ENCODE peak calls at places on chromosomes 6 and 20, in seven cellular contexts. One of them, this sample, is unnamed.

GRCh38 chr20:13009682-13010406 is 1.1 kb downstream of the SPTLC3 start:
- DNase-seq in epithelial cell of esophagus: peak
- DNase-seq in cardiac muscle cell: no peak
- DNase-seq in GM23338: no peak
- DNase-seq in Peyer's patch: no peak
- DNase-seq in esophagus squamous epithelium: no peak
- DNase-seq in upper lobe of left lung: peak
- DNase-seq in this sample: peak

GRCh38 chr6:112015725-112016124 is 38.2 kb upstream of the CCN6 start:
- DNase-seq in epithelial cell of esophagus: peak
- DNase-seq in cardiac muscle cell: no peak
- DNase-seq in GM23338: no peak
- DNase-seq in Peyer's patch: no peak
- DNase-seq in esophagus squamous epithelium: no peak
- DNase-seq in upper lobe of left lung: no peak
- DNase-seq in this sample: no peak

GRCh38 chr6:19492631-19493030 is 344.5 kb upstream of the ID4 start:
- DNase-seq in epithelial cell of esophagus: no peak
- DNase-seq in cardiac muscle cell: no peak
- DNase-seq in GM23338: no peak
- DNase-seq in Peyer's patch: no peak
- DNase-seq in esophagus squamous epithelium: no peak
- DNase-seq in upper lobe of left lung: no peak
- DNase-seq in this sample: no peak

GRCh38 chr20:45098096-45098773 is 2.7 kb downstream of the KCNS1 start:
- DNase-seq in epithelial cell of esophagus: peak
- DNase-seq in cardiac muscle cell: peak
- DNase-seq in GM23338: peak
- DNase-seq in Peyer's patch: no peak
- DNase-seq in esophagus squamous epithelium: no peak
- DNase-seq in upper lobe of left lung: no peak
- DNase-seq in this sample: no peak

GRCh38 chr20:44084439-44084838 is 102.5 kb downstream of the JPH2 start:
- DNase-seq in epithelial cell of esophagus: no peak
- DNase-seq in cardiac muscle cell: no peak
- DNase-seq in GM23338: no peak
- DNase-seq in Peyer's patch: no peak
- DNase-seq in esophagus squamous epithelium: no peak
- DNase-seq in upper lobe of left lung: no peak
- DNase-seq in this sample: no peak

GRCh38 chr6:53718597-53719460 is 53.3 kb upstream of the KLHL31 start:
- DNase-seq in epithelial cell of esophagus: peak
- DNase-seq in cardiac muscle cell: peak
- DNase-seq in GM23338: peak
- DNase-seq in Peyer's patch: no peak
- DNase-seq in esophagus squamous epithelium: no peak
- DNase-seq in upper lobe of left lung: peak
- DNase-seq in this sample: peak

GRCh38 chr6:19024737-19025136 is 637.6 kb downstream of the RNF144B start:
- DNase-seq in epithelial cell of esophagus: peak
- DNase-seq in cardiac muscle cell: peak
- DNase-seq in GM23338: peak
- DNase-seq in Peyer's patch: no peak
- DNase-seq in esophagus squamous epithelium: no peak
- DNase-seq in upper lobe of left lung: peak
- DNase-seq in this sample: peak

GRCh38 chr6:1624848-1625341 is 15.2 kb downstream of the FOXC1 start:
- DNase-seq in epithelial cell of esophagus: peak
- DNase-seq in cardiac muscle cell: peak
- DNase-seq in GM23338: peak
- DNase-seq in Peyer's patch: peak
- DNase-seq in esophagus squamous epithelium: no peak
- DNase-seq in upper lobe of left lung: no peak
- DNase-seq in this sample: peak

GRCh38 chr6:82570083-82570482 is 206.5 kb downstream of the TPBG start:
- DNase-seq in epithelial cell of esophagus: no peak
- DNase-seq in cardiac muscle cell: no peak
- DNase-seq in GM23338: no peak
- DNase-seq in Peyer's patch: no peak
- DNase-seq in esophagus squamous epithelium: no peak
- DNase-seq in upper lobe of left lung: no peak
- DNase-seq in this sample: no peak

GRCh38 chr6:13472099-13472498 is 15.3 kb downstream of the GFOD1 start:
- DNase-seq in epithelial cell of esophagus: no peak
- DNase-seq in cardiac muscle cell: no peak
- DNase-seq in GM23338: no peak
- DNase-seq in Peyer's patch: no peak
- DNase-seq in esophagus squamous epithelium: no peak
- DNase-seq in upper lobe of left lung: no peak
- DNase-seq in this sample: no peak

GRCh38 chr6:106512958-106513480 is 116.3 kb downstream of the RTN4IP1 start:
- DNase-seq in epithelial cell of esophagus: no peak
- DNase-seq in cardiac muscle cell: no peak
- DNase-seq in GM23338: no peak
- DNase-seq in Peyer's patch: no peak
- DNase-seq in esophagus squamous epithelium: no peak
- DNase-seq in upper lobe of left lung: no peak
- DNase-seq in this sample: no peak

GRCh38 chr6:53318429-53318828 is 30.3 kb downstream of the ELOVL5 start:
- DNase-seq in epithelial cell of esophagus: no peak
- DNase-seq in cardiac muscle cell: no peak
- DNase-seq in GM23338: no peak
- DNase-seq in Peyer's patch: no peak
- DNase-seq in esophagus squamous epithelium: no peak
- DNase-seq in upper lobe of left lung: no peak
- DNase-seq in this sample: no peak

GRCh38 chr6:53614676-53615075 is 50.9 kb downstream of the KLHL31 start:
- DNase-seq in epithelial cell of esophagus: no peak
- DNase-seq in cardiac muscle cell: no peak
- DNase-seq in GM23338: no peak
- DNase-seq in Peyer's patch: no peak
- DNase-seq in esophagus squamous epithelium: no peak
- DNase-seq in upper lobe of left lung: peak
- DNase-seq in this sample: no peak

GRCh38 chr6:1404066-1404712 is 14.8 kb downstream of the FOXF2 start:
- DNase-seq in epithelial cell of esophagus: no peak
- DNase-seq in cardiac muscle cell: no peak
- DNase-seq in GM23338: no peak
- DNase-seq in Peyer's patch: no peak
- DNase-seq in esophagus squamous epithelium: no peak
- DNase-seq in upper lobe of left lung: peak
- DNase-seq in this sample: peak

GRCh38 chr6:4885534-4885933 is 109.3 kb downstream of the CDYL start:
- DNase-seq in epithelial cell of esophagus: no peak
- DNase-seq in cardiac muscle cell: no peak
- DNase-seq in GM23338: no peak
- DNase-seq in Peyer's patch: no peak
- DNase-seq in esophagus squamous epithelium: no peak
- DNase-seq in upper lobe of left lung: no peak
- DNase-seq in this sample: no peak

GRCh38 chr6:56347526-56347925 is 100.1 kb upstream of the COL21A1 start:
- DNase-seq in epithelial cell of esophagus: peak
- DNase-seq in cardiac muscle cell: no peak
- DNase-seq in GM23338: no peak
- DNase-seq in Peyer's patch: no peak
- DNase-seq in esophagus squamous epithelium: no peak
- DNase-seq in upper lobe of left lung: no peak
- DNase-seq in this sample: peak

GRCh38 chr6:110033101-110033500 is 55.0 kb downstream of the GPR6 start:
- DNase-seq in epithelial cell of esophagus: no peak
- DNase-seq in cardiac muscle cell: no peak
- DNase-seq in GM23338: no peak
- DNase-seq in Peyer's patch: no peak
- DNase-seq in esophagus squamous epithelium: no peak
- DNase-seq in upper lobe of left lung: no peak
- DNase-seq in this sample: no peak

GRCh38 chr6:165678429-165678828 is 15.4 kb upstream of the PDE10A start:
- DNase-seq in epithelial cell of esophagus: no peak
- DNase-seq in cardiac muscle cell: no peak
- DNase-seq in GM23338: no peak
- DNase-seq in Peyer's patch: no peak
- DNase-seq in esophagus squamous epithelium: no peak
- DNase-seq in upper lobe of left lung: no peak
- DNase-seq in this sample: no peak

GRCh38 chr6:27631614-27631925 is 158.7 kb upstream of the ZNF184 start:
- DNase-seq in epithelial cell of esophagus: no peak
- DNase-seq in cardiac muscle cell: no peak
- DNase-seq in GM23338: no peak
- DNase-seq in Peyer's patch: no peak
- DNase-seq in esophagus squamous epithelium: no peak
- DNase-seq in upper lobe of left lung: no peak
- DNase-seq in this sample: peak

GRCh38 chr6:135534773-135535380 is 37.3 kb upstream of the AHI1 start:
- DNase-seq in epithelial cell of esophagus: no peak
- DNase-seq in cardiac muscle cell: no peak
- DNase-seq in GM23338: no peak
- DNase-seq in Peyer's patch: no peak
- DNase-seq in esophagus squamous epithelium: no peak
- DNase-seq in upper lobe of left lung: no peak
- DNase-seq in this sample: no peak

GRCh38 chr6:106446983-106447382 is 86.5 kb downstream of the CRYBG1 start:
- DNase-seq in epithelial cell of esophagus: no peak
- DNase-seq in cardiac muscle cell: no peak
- DNase-seq in GM23338: no peak
- DNase-seq in Peyer's patch: no peak
- DNase-seq in esophagus squamous epithelium: no peak
- DNase-seq in upper lobe of left lung: no peak
- DNase-seq in this sample: no peak

GRCh38 chr6:15395087-15395486 is 149.2 kb downstream of the JARID2 start:
- DNase-seq in epithelial cell of esophagus: no peak
- DNase-seq in cardiac muscle cell: no peak
- DNase-seq in GM23338: no peak
- DNase-seq in Peyer's patch: no peak
- DNase-seq in esophagus squamous epithelium: no peak
- DNase-seq in upper lobe of left lung: no peak
- DNase-seq in this sample: no peak

GRCh38 chr6:69138173-69138572 is 503.1 kb downstream of the ADGRB3 start:
- DNase-seq in epithelial cell of esophagus: no peak
- DNase-seq in cardiac muscle cell: no peak
- DNase-seq in GM23338: no peak
- DNase-seq in Peyer's patch: no peak
- DNase-seq in esophagus squamous epithelium: no peak
- DNase-seq in upper lobe of left lung: no peak
- DNase-seq in this sample: no peak

GRCh38 chr6:44073612-44074382 is 53.5 kb downstream of the MRPL14 start:
- DNase-seq in epithelial cell of esophagus: no peak
- DNase-seq in cardiac muscle cell: no peak
- DNase-seq in GM23338: peak
- DNase-seq in Peyer's patch: no peak
- DNase-seq in esophagus squamous epithelium: no peak
- DNase-seq in upper lobe of left lung: no peak
- DNase-seq in this sample: no peak

GRCh38 chr6:148538251-148539190 is 195.9 kb downstream of the SASH1 start:
- DNase-seq in epithelial cell of esophagus: no peak
- DNase-seq in cardiac muscle cell: no peak
- DNase-seq in GM23338: no peak
- DNase-seq in Peyer's patch: no peak
- DNase-seq in esophagus squamous epithelium: no peak
- DNase-seq in upper lobe of left lung: no peak
- DNase-seq in this sample: peak

GRCh38 chr6:11497881-11498280 is 39.7 kb upstream of the TMEM170B start:
- DNase-seq in epithelial cell of esophagus: peak
- DNase-seq in cardiac muscle cell: no peak
- DNase-seq in GM23338: no peak
- DNase-seq in Peyer's patch: no peak
- DNase-seq in esophagus squamous epithelium: no peak
- DNase-seq in upper lobe of left lung: no peak
- DNase-seq in this sample: no peak

GRCh38 chr20:51121901-51122412 is 99.0 kb upstream of the KCNG1 start:
- DNase-seq in epithelial cell of esophagus: peak
- DNase-seq in cardiac muscle cell: no peak
- DNase-seq in GM23338: no peak
- DNase-seq in Peyer's patch: no peak
- DNase-seq in esophagus squamous epithelium: no peak
- DNase-seq in upper lobe of left lung: no peak
- DNase-seq in this sample: peak

DNA sequence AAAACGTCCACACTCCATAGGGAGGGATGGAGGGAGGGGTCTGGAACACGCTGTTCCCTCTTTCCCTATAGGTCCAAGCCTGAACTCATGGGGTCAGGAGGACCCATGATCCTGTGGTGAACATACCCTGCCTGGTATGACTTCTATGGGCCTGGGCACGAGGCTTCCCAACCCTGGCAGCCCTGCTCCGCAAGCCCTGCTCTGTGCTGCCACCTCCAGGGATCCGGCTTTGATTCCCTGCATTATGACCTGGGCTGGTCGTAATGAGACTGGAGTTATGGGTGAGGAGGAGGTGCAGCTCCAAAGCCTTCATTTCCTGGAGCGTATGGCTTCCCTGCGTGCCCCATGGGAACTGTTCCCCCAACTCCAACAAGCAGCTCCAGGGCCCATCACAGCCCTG is 54.9 kb downstream of the CDH22 start:
- DNase-seq in epithelial cell of esophagus: peak
- DNase-seq in cardiac muscle cell: no peak
- DNase-seq in GM23338: peak
- DNase-seq in Peyer's patch: peak
- DNase-seq in esophagus squamous epithelium: no peak
- DNase-seq in upper lobe of left lung: no peak
- DNase-seq in this sample: no peak
- TF ChIP-seq CTCF in epithelial cell of esophagus: peak
- TF ChIP-seq CTCF in cardiac muscle cell: peak
- TF ChIP-seq CTCF in GM23338: peak
- TF ChIP-seq CTCF in Peyer's patch: no peak
- TF ChIP-seq CTCF in esophagus squamous epithelium: no peak
- TF ChIP-seq CTCF in upper lobe of left lung: no peak
- TF ChIP-seq CTCF in this sample: peak

GRCh38 chr20:35563834-35564233 is 22.0 kb downstream of the ERGIC3 start:
- DNase-seq in epithelial cell of esophagus: no peak
- DNase-seq in cardiac muscle cell: no peak
- DNase-seq in GM23338: no peak
- DNase-seq in Peyer's patch: no peak
- DNase-seq in esophagus squamous epithelium: no peak
- DNase-seq in upper lobe of left lung: no peak
- DNase-seq in this sample: no peak
- TF ChIP-seq CTCF in epithelial cell of esophagus: no peak
- TF ChIP-seq CTCF in cardiac muscle cell: no peak
- TF ChIP-seq CTCF in GM23338: no peak
- TF ChIP-seq CTCF in Peyer's patch: no peak
- TF ChIP-seq CTCF in esophagus squamous epithelium: no peak
- TF ChIP-seq CTCF in upper lobe of left lung: no peak
- TF ChIP-seq CTCF in this sample: no peak

DNA sequence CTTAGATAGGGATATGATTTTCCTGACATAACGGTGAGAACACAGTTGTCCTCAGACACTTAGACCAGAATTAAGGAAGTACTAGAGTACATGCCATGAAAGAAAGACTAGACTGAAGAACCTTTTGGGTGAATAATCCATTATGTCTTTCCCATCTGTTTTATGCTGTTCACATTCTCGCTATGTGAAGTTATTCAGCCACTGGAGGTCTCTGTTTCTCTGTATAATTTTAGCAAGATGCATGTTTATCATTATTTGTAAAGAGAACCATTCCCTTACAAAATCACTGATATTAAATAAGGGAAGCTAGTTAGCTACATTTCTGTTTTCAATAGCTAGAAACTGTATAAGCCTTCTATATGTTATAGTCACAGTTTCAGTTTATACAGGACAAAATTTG is 391.9 kb downstream of the CD109 start:
- DNase-seq in epithelial cell of esophagus: peak
- DNase-seq in cardiac muscle cell: no peak
- DNase-seq in GM23338: peak
- DNase-seq in Peyer's patch: no peak
- DNase-seq in esophagus squamous epithelium: no peak
- DNase-seq in upper lobe of left lung: no peak
- DNase-seq in this sample: no peak
- TF ChIP-seq CTCF in epithelial cell of esophagus: no peak
- TF ChIP-seq CTCF in cardiac muscle cell: peak
- TF ChIP-seq CTCF in GM23338: no peak
- TF ChIP-seq CTCF in Peyer's patch: no peak
- TF ChIP-seq CTCF in esophagus squamous epithelium: no peak
- TF ChIP-seq CTCF in upper lobe of left lung: no peak
- TF ChIP-seq CTCF in this sample: peak

GRCh38 chr20:57710841-57711240 is 1.0 kb upstream of the PMEPA1 start:
- DNase-seq in epithelial cell of esophagus: no peak
- DNase-seq in cardiac muscle cell: no peak
- DNase-seq in GM23338: no peak
- DNase-seq in Peyer's patch: no peak
- DNase-seq in esophagus squamous epithelium: no peak
- DNase-seq in upper lobe of left lung: no peak
- DNase-seq in this sample: no peak
- TF ChIP-seq CTCF in epithelial cell of esophagus: no peak
- TF ChIP-seq CTCF in cardiac muscle cell: no peak
- TF ChIP-seq CTCF in GM23338: no peak
- TF ChIP-seq CTCF in Peyer's patch: no peak
- TF ChIP-seq CTCF in esophagus squamous epithelium: no peak
- TF ChIP-seq CTCF in upper lobe of left lung: no peak
- TF ChIP-seq CTCF in this sample: no peak

This sample was measured in HFFc6.